ENCODE peak calls at places on chromosome 17, in ten cellular contexts. A is GM03348; C is neural progenitor cell; K is SHP77; S is T-helper 1 cell; G is KBM-7; U is uterus; P is Right ventricle myocardium superior; Y is NCI-H1436; F is activated T-helper 1 cell treated with anti-CD3 and anti-CD28 coated beads, Interleukin-12 subunit alpha, Interleukin-12 subunit beta, Interleukin-2, Interleukin-4 antibody, amounts not matched to agents 30 ng/mL and 10 ng/mL and 1 ng/mL, durations not matched to agents 14 hours and 24 hours and 36 hours. J is an unnamed sample.

GRCh38 chr17:45870342-45870974 is 23.9 kb upstream of the MAPT start:
- DNase-seq in G (no peak), K (no peak), F (no peak), A (no peak), Y (no peak), C (no peak), S (no peak), U (no peak), P (no peak), J (no peak)

GRCh38 chr17:31479009-31479408 is 87.5 kb downstream of the RAB11FIP4 start:
- DNase-seq in S (no peak), P (no peak), U (no peak), G (no peak), K (no peak), C (no peak), F (no peak), A (no peak), Y (no peak), J (no peak)

GRCh38 chr17:12422632-12423031 is 243.1 kb upstream of the MYOCD start:
- DNase-seq in P (peak), Y (no peak), C (no peak), S (no peak), G (no peak), K (peak), F (no peak), U (peak), A (no peak), J (no peak)

GRCh38 chr17:19720210-19720475 is 3.8 kb upstream of the SLC47A2 start:
- DNase-seq in G (no peak), U (no peak), S (no peak), A (no peak), Y (no peak), K (no peak), C (no peak), F (no peak), P (no peak), J (no peak)

GRCh38 chr17:49925916-49926315 is 43.1 kb upstream of the DLX4 start:
- DNase-seq in K (no peak), S (no peak), P (peak), Y (no peak), F (no peak), U (no peak), C (no peak), G (no peak), A (peak), J (no peak)

GRCh38 chr17:65456368-65457151 is 104.9 kb downstream of the AXIN2 start:
- DNase-seq in U (no peak), G (no peak), C (no peak), K (no peak), F (no peak), P (no peak), S (no peak), A (no peak), Y (no peak), J (no peak)

GRCh38 chr17:55271223-55271571 is 6.4 kb downstream of the HLF start:
- DNase-seq in Y (no peak), A (no peak), F (no peak), S (no peak), P (no peak), G (no peak), K (no peak), C (no peak), U (no peak), J (no peak)

GRCh38 chr17:13337864-13338371 is 263.8 kb downstream of the HS3ST3A1 start:
- DNase-seq in G (peak), P (no peak), A (peak), C (peak), Y (peak), S (no peak), K (peak), F (no peak), U (no peak), J (peak)

GRCh38 chr17:78496311-78496710 is 80.9 kb downstream of the DNAH17 start:
- DNase-seq in P (no peak), U (no peak), S (no peak), F (no peak), A (no peak), K (no peak), G (no peak), C (no peak), Y (no peak), J (no peak)

GRCh38 chr17:3986939-3987335 is 22.7 kb upstream of the ATP2A3 start:
- DNase-seq in K (no peak), U (no peak), A (no peak), P (no peak), S (no peak), F (no peak), G (no peak), C (no peak), Y (no peak), J (no peak)

GRCh38 chr17:39608142-39608541 is 422 bp upstream of the NEUROD2 start:
- DNase-seq in F (no peak), Y (no peak), K (no peak), S (no peak), C (no peak), P (no peak), G (no peak), U (no peak), A (no peak), J (no peak)

GRCh38 chr17:9343513-9343912 is 232.1 kb downstream of the STX8 start:
- DNase-seq in F (no peak), S (no peak), P (no peak), Y (no peak), U (peak), K (no peak), G (no peak), A (peak), C (peak), J (no peak)

J was measured in activated CD8-positive, alpha-beta T cell treated with anti-CD3 and anti-CD28 coated beads for 36 hours.